ENCODE peak calls at places on chromosomes 7 and 10, in five cellular contexts. R is mucosa of descending colon, I is cardiac muscle cell, N is IMR-90, V is colonic mucosa. H is an unnamed sample.

GRCh38 chr7:77558598-77558997 is 21.5 kb downstream of the PTPN12 start:
- DNase-seq in V (no peak), N (no peak), R (no peak), I (no peak), H (no peak)

GRCh38 chr7:41754046-41754445 is 51.2 kb upstream of the INHBA start:
- DNase-seq in I (no peak), N (peak; percentile 15), R (no peak), V (no peak), H (no peak)

GRCh38 chr10:6283632-6284031 is 80.9 kb downstream of the PFKFB3 start:
- DNase-seq in V (no peak), R (no peak), I (no peak), N (no peak), H (no peak)

GRCh38 chr7:94250984-94251383 is 143.7 kb upstream of the COL1A2 start:
- DNase-seq in V (no peak), I (no peak), R (no peak), N (no peak), H (no peak)

GRCh38 chr7:139679731-139680594 is 97.8 kb downstream of the HIPK2 start:
- DNase-seq in I (no peak), R (no peak), N (peak; percentile 86), V (no peak), H (no peak)

GRCh38 chr10:15780353-15781135 is 60.8 kb upstream of the ITGA8 start:
- DNase-seq in R (no peak), N (peak; percentile 25), I (no peak), V (no peak), H (no peak)

GRCh38 chr7:7183061-7183832 is 903 bp downstream of the C1GALT1 start:
- DNase-seq in R (peak; percentile 80), N (no peak), I (peak; percentile 65), V (peak; percentile 74), H (no peak)

GRCh38 chr7:94375713-94376112 is 19.0 kb upstream of the COL1A2 start:
- DNase-seq in I (peak; percentile 14), V (no peak), N (peak; percentile 98), R (no peak), H (no peak)

GRCh38 chr10:90125966-90126600 is 424.7 kb downstream of the KIF20B start:
- DNase-seq in I (no peak), V (no peak), N (no peak), R (no peak), H (no peak)

GRCh38 chr10:43119416-43120115 is 18.7 kb upstream of the CSGALNACT2 start:
- DNase-seq in V (no peak), R (peak; percentile 56), N (no peak), I (no peak), H (no peak)

GRCh38 chr10:119132521-119133345 is 28.8 kb downstream of the DENND10 start:
- DNase-seq in I (no peak), N (no peak), V (no peak), R (no peak), H (no peak)

GRCh38 chr10:106682175-106682574 is 482.3 kb downstream of the SORCS1 start:
- DNase-seq in V (no peak), N (peak; percentile 4), R (no peak), I (no peak), H (no peak)

GRCh38 chr7:130941322-130942210 is 207.6 kb upstream of the KLF14 start:
- DNase-seq in N (peak; percentile 84), V (peak; percentile 75), R (peak; percentile 77), I (no peak), H (no peak)
- H3K4me3 ChIP-seq in N (peak overlapping the region; percentile 86), V (peak overlapping the region; percentile 35), R (peak overlapping the region; percentile 7), I (no peak overlapping the region), H (peak overlapping the region; percentile 31)

GRCh38 chr7:30181211-30181610 is 46.4 kb downstream of the MTURN start:
- DNase-seq in V (no peak), N (no peak), I (no peak), R (no peak), H (no peak)

GRCh38 chr7:30184804-30185487 is 50.2 kb downstream of the MTURN start:
- DNase-seq in V (no peak), R (no peak), I (no peak), N (no peak), H (no peak)

GRCh38 chr7:30183712-30184372 is 49.1 kb downstream of the MTURN start:
- DNase-seq in V (no peak), I (no peak), N (no peak), R (no peak), H (no peak)

GRCh38 chr7:30180718-30181117 is 45.9 kb downstream of the MTURN start:
- DNase-seq in V (no peak), R (no peak), N (no peak), I (no peak), H (no peak)

GRCh38 chr7:30182186-30182585 is 47.4 kb downstream of the MTURN start:
- DNase-seq in N (no peak), I (no peak), V (no peak), R (no peak), H (no peak)
- H3K4me1 ChIP-seq in N (no peaks in the 10 kb centered on the region), I (no peaks in the 10 kb centered on the region), V (no peaks in the 10 kb centered on the region), R (no peaks in the 10 kb centered on the region), H (peaks cover 38% of the 10 kb centered on the region)

GRCh38 chr7:2446676-2447075 is 29.5 kb downstream of the GRIFIN start:
- DNase-seq in I (no peak), V (no peak), R (no peak), N (no peak), H (no peak)

GRCh38 chr7:2450198-2451107 is 25.7 kb downstream of the GRIFIN start:
- DNase-seq in N (no peak), R (no peak), V (no peak), I (no peak), H (no peak)

GRCh38 chr7:2452643-2453270 is 23.4 kb downstream of the GRIFIN start:
- DNase-seq in R (no peak), V (no peak), I (no peak), N (no peak), H (no peak)

GRCh38 chr7:2452074-2452507 is 24.1 kb downstream of the GRIFIN start:
- DNase-seq in R (peak; percentile 56), N (no peak), I (no peak), V (no peak), H (no peak)

DNA sequence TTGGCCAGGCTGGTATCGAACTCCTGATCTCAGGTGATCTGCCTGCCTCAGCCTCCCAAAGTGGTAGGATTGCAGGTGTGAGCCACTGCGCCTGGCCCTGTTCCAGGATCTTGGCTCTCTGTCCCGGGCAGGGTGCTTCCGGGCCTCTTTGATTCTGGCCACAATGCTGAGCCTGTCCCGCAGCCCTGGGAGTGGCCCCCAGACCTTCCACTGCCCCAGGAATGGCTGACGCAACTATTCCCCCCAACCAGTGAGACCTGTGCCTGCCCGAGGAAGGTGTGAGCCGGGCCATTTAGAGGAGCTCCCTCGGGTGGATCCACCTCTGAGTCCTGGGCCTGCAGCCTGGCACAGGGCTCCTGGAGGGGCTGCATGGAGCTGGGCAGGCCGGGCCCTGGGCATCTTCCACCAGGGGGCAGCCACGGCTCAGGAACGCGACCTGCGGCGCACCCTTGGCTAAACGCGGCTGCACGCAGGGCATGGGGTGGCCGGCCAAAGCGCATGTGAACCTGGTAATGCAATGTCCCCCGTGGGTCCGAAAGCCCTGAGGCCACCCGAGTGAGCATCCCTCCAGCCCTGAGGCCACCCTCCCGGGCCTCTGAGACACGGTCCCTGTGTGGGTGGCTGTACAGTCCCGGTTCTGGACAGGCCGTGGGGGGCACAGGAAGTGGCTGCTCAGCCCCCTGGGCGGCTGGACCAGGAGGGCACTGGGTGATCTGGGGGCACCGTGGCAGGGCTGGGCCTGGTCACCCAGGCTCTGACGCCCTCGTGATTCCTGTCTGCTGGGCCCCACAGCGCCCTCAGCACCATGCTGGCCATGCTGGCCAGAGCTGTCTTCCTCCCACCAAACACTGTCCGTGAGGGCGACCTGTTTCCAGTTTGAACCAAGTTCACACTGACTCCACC is 24.8 kb downstream of the GRIFIN start:
- DNase-seq in R (peak; percentile 86), N (peak; percentile 50), I (peak; percentile 84), V (peak; percentile 90), H (peak; percentile 80)
- H3K4me3 ChIP-seq in R (no peak overlapping the region), N (no peak overlapping the region), I (no peak overlapping the region), V (peak overlapping the region; percentile 30), H (peak overlapping the region; percentile 27)

GRCh38 chr10:35398355-35398754 is 62.0 kb downstream of the CCNY start:
- DNase-seq in V (no peak), I (no peak), R (no peak), N (peak; percentile 57), H (no peak)

GRCh38 chr10:35398888-35399287 is 62.6 kb downstream of the CCNY start:
- DNase-seq in R (no peak), V (no peak), I (peak; percentile 34), N (no peak), H (no peak)

GRCh38 chr10:35400600-35401268 is 64.4 kb downstream of the CCNY start:
- DNase-seq in I (no peak), N (no peak), R (no peak), V (no peak), H (no peak)

GRCh38 chr10:35397953-35398352 is 61.6 kb downstream of the CCNY start:
- DNase-seq in I (no peak), N (no peak), V (no peak), R (no peak), H (no peak)

DNA sequence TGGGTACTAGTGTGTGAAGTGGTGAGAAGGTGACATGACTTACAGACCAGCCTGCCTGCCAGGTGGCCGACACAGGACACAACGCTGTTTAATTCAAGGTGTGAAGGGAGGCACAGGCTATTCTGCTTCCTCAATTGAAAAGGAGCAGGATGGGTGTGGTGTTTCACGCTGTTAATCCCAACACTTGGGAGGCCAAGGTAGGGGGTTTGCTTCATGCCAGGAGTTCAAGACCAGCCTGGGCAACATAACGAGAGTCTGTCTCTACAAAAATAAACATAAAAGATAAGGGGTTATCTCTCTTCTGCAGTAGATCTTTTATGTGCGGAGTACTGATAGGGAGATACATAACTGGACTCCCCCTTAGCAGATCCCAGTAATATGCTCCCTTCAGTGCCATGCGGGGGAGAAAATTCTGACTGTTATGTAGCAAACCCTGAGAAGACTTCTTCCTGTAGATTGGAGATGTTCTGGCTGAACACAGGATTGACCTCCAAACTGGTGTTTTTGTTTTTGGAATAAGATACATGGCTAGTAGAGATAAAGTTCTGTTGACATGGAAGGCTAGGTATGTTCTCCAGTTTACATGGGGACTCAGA is 63.2 kb downstream of the CCNY start:
- DNase-seq in V (no peak), R (no peak), I (no peak), N (no peak), H (no peak)
- H3K4me1 ChIP-seq in V (no peaks in the 10 kb centered on the region), R (no peaks in the 10 kb centered on the region), I (peaks cover 36% of the 10 kb centered on the region), N (peaks cover 19% of the 10 kb centered on the region), H (no peaks in the 10 kb centered on the region)

H was measured in right atrium auricular region.